ENCODE peak calls at places on chromosome 14, in seven cellular contexts. C, Q, M, O, X, I and A are unnamed samples.

GRCh38 chr14:70873627-70874026 is 33.6 kb upstream of the PCNX1 start:
- DNase-seq in C (no peak), Q (no peak), M (no peak), O (no peak), X (no peak), I (no peak), A (no peak)

GRCh38 chr14:55832974-55833373 is 253.0 kb downstream of the KTN1 start:
- DNase-seq in C (no peak), Q (no peak), M (no peak), O (no peak), X (no peak), I (no peak), A (no peak)

GRCh38 chr14:75628816-75629215 is 31.9 kb downstream of the ERG28 start:
- DNase-seq in C (no peak), Q (no peak), M (no peak), O (no peak), X (no peak), I (no peak), A (no peak)

GRCh38 chr14:90705052-90705392 is 111.2 kb downstream of the TTC7B start:
- DNase-seq in C (no peak), Q (no peak), M (no peak), O (no peak), X (no peak), I (no peak), A (no peak)

GRCh38 chr14:88667555-88668273 is 104.9 kb downstream of the ZC3H14 start:
- DNase-seq in C (peak), Q (peak), M (peak), O (no peak), X (peak), I (no peak), A (peak)

GRCh38 chr14:31206536-31207286 is 882 bp downstream of the HECTD1 start:
- DNase-seq in C (peak), Q (peak), M (peak), O (peak), X (peak), I (peak), A (peak)

GRCh38 chr14:91482278-91483023 is 27.7 kb downstream of the PPP4R3A start:
- DNase-seq in C (no peak), Q (peak), M (no peak), O (no peak), X (peak), I (no peak), A (no peak)

GRCh38 chr14:58950555-58950954 is 237.9 kb upstream of the DAAM1 start:
- DNase-seq in C (no peak), Q (no peak), M (no peak), O (no peak), X (no peak), I (no peak), A (no peak)

GRCh38 chr14:100576091-100577085 is 10.8 kb downstream of the BEGAIN start:
- DNase-seq in C (no peak), Q (no peak), M (no peak), O (no peak), X (no peak), I (no peak), A (no peak)

GRCh38 chr14:90815817-90816662 is at the start of gene TTC7B:
- DNase-seq in C (peak), Q (peak), M (peak), O (peak), X (peak), I (peak), A (peak)

GRCh38 chr14:85156319-85156718 is 373.6 kb upstream of the FLRT2 start:
- DNase-seq in C (no peak), Q (no peak), M (no peak), O (no peak), X (no peak), I (no peak), A (no peak)

GRCh38 chr14:63266106-63266505 is 52.6 kb downstream of the GPHB5 start:
- DNase-seq in C (no peak), Q (no peak), M (no peak), O (no peak), X (peak), I (no peak), A (no peak)

GRCh38 chr14:19878029-19878642 is 3.2 kb downstream of the OR4K2 start:
- DNase-seq in C (peak), Q (no peak), M (peak), O (no peak), X (peak), I (no peak), A (peak)

GRCh38 chr14:54659365-54659764 is 92.4 kb downstream of the SAMD4A start:
- DNase-seq in C (no peak), Q (no peak), M (no peak), O (no peak), X (no peak), I (no peak), A (no peak)

GRCh38 chr14:71472281-71472960 is 459.8 kb upstream of the RGS6 start:
- DNase-seq in C (no peak), Q (peak), M (peak), O (no peak), X (peak), I (no peak), A (peak)

GRCh38 chr14:101361451-101362433 is 199.6 kb upstream of the DIO3 start:
- DNase-seq in C (no peak), Q (no peak), M (no peak), O (peak), X (no peak), I (no peak), A (no peak)

DNA sequence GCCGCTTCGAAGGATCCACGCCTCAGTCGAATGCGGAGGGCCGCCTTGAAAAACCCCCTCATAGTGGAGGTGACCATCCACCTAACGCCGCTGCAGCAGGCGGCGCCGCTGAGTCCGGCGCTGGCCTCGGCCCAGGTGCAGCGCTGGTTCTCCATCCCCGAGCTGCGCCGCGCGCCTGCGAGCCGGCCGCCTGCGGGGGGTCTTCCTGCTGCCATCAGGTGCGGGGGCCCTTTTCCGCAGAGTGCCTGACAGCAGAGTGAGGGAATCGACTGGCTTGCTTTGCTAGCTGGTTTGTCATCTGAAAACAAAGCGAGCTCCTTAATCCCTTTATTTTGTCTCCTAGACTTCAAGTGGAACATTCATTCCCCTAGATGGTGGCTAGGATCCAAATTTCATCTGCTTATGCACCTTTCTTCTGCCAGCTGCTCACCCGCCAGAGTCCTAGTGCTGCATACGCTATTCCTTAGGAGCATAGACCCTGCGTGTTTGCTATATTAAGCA is 10.4 kb upstream of the DNAL1 start:
- DNase-seq in C (peak), Q (no peak), M (no peak), O (peak), X (no peak), I (peak), A (peak)
- TF ChIP-seq CTCF in C (no peak), Q (no peak), M (no peak), O (peak), X (peak), I (no peak), A (peak)

GRCh38 chr14:37172936-37173613 is 669 bp upstream of the SLC25A21 start:
- DNase-seq in C (no peak), Q (no peak), M (no peak), O (no peak), X (no peak), I (no peak), A (no peak)

GRCh38 chr14:37171678-37172023 is 755 bp downstream of the SLC25A21 start:
- DNase-seq in C (no peak), Q (no peak), M (no peak), O (no peak), X (no peak), I (no peak), A (no peak)

GRCh38 chr14:37170993-37171392 is 1.4 kb downstream of the SLC25A21 start:
- DNase-seq in C (no peak), Q (no peak), M (no peak), O (no peak), X (no peak), I (no peak), A (no peak)

GRCh38 chr14:37170237-37170636 is 2.2 kb downstream of the SLC25A21 start:
- DNase-seq in C (no peak), Q (no peak), M (no peak), O (no peak), X (no peak), I (no peak), A (no peak)

GRCh38 chr14:37172024-37172869 is at the start of gene SLC25A21:
- DNase-seq in C (no peak), Q (peak), M (no peak), O (peak), X (peak), I (peak), A (no peak)
- TF ChIP-seq CTCF in C (no peak), Q (peak), M (no peak), O (peak), X (peak), I (no peak), A (no peak)

DNA sequence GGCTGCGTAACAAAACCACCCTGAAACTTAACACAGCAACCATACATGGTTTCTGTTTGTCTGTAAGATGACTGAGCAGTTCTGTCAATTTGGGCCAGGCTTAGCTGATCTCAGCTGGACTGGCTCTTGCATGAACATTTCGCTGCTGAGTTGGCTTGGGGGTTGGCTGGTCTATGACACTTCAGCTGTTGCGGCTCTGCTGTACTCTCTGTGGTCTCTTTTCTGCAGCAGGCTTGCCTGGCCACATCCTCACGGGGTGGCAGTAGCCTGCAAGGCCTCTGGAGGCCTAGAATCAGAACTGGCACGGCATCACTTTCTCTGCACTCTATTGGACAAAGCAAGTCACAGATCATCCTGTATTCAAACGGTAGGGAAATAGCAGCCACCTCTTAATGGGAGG is 216.2 kb downstream of the BCL11B start:
- DNase-seq in C (no peak), Q (no peak), M (no peak), O (no peak), X (no peak), I (no peak), A (no peak)
- TF ChIP-seq CTCF in C (no peak), Q (no peak), M (no peak), O (no peak), X (no peak), I (no peak), A (no peak)

DNA sequence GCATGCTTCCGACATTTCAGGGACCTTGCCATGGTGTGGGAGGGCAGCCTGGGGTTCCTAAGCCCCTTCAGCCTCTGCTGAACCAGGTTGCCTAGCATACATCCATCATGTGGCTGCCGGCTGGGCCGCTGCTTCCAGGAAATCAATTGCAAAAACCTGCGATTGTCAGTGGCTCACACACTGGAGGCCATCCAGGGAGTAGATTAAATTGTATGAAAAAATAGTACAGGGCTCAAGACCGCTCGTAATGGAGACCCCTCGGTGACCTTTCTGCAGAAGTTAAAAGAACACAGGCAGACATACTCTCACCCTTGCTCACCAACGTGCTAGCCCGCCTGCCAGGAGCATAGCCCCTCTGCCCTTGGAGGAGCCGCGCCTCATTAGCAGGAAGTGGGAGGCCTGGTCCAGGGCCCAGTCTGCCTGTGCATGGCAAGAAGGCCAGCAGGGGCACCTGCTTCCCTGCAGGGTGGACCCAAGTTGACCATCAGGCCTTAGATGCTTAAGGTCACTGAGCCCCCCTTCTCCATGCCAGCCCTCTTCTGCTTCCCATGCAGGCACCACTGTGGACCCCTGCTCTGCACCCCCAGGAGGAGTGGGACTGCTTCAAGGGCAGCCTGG is 31.4 kb upstream of the CIPC start:
- DNase-seq in C (no peak), Q (no peak), M (no peak), O (no peak), X (peak), I (no peak), A (no peak)
- TF ChIP-seq CTCF in C (no peak), Q (no peak), M (no peak), O (no peak), X (no peak), I (no peak), A (no peak)

GRCh38 chr14:68655961-68656360 is 136.9 kb downstream of the ZFP36L1 start:
- DNase-seq in C (peak), Q (no peak), M (no peak), O (no peak), X (no peak), I (no peak), A (no peak)
- TF ChIP-seq CTCF in C (no peak), Q (peak), M (no peak), O (peak), X (peak), I (no peak), A (peak)

GRCh38 chr14:60184597-60185555 is 19.7 kb upstream of the DHRS7 start:
- DNase-seq in C (peak), Q (no peak), M (no peak), O (no peak), X (no peak), I (no peak), A (no peak)
- TF ChIP-seq CTCF in C (no peak), Q (no peak), M (no peak), O (no peak), X (no peak), I (peak), A (no peak)

GRCh38 chr14:95756751-95757150 is 42.8 kb upstream of the TCL1A start:
- DNase-seq in C (no peak), Q (no peak), M (no peak), O (no peak), X (no peak), I (no peak), A (no peak)
- TF ChIP-seq CTCF in C (no peak), Q (no peak), M (no peak), O (no peak), X (no peak), I (no peak), A (no peak)

DNA sequence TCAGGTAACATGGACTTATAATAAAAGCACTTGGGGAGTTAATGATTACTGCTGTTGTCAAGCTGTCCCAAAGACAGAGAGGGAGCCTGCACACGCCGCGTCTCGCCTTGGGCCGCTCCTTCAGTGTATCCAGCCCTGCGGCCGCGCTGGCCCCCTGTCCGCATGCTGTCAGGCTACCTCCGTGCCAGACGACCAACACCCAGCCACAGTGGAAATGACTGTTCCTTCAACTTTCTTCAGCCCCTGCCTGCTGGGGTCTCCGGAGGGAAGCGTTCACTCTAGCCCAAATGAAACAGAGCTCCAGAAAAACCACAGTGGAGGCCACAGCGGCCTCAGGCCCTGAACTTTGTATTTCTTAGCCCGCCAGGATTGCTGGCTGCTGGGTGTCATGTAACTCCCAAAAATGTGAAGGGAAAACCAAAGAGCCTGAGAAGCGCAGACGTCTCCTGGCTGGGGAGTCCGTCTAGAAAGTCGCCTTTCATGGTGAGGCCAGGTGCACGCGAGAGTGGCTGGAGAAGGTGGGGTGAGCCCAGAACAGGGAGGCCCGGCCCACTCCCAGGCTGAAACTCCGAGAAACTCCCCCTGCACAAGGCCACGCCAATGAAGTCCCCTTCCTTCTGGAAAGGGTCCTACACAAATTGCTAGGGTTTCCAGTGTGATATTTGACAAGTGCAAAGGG is 189.0 kb downstream of the ZFP36L1 start:
- DNase-seq in C (no peak), Q (no peak), M (no peak), O (no peak), X (no peak), I (no peak), A (no peak)
- TF ChIP-seq CTCF in C (no peak), Q (no peak), M (no peak), O (no peak), X (no peak), I (no peak), A (no peak)

GRCh38 chr14:105483300-105484068 is 3.2 kb upstream of the CRIP1 start:
- DNase-seq in C (no peak), Q (no peak), M (no peak), O (peak), X (no peak), I (no peak), A (no peak)

GRCh38 chr14:105480165-105480564 is 5.5 kb downstream of the CRIP2 start:
- DNase-seq in C (no peak), Q (no peak), M (no peak), O (no peak), X (no peak), I (no peak), A (no peak)

GRCh38 chr14:105480807-105481801 is 5.6 kb upstream of the CRIP1 start:
- DNase-seq in C (peak), Q (peak), M (peak), O (peak), X (peak), I (peak), A (peak)

GRCh38 chr14:105482486-105483110 is 4.1 kb upstream of the CRIP1 start:
- DNase-seq in C (no peak), Q (no peak), M (no peak), O (no peak), X (no peak), I (no peak), A (no peak)

GRCh38 chr14:105481886-105482454 is 4.7 kb upstream of the CRIP1 start:
- DNase-seq in C (peak), Q (peak), M (peak), O (peak), X (peak), I (peak), A (peak)
- TF ChIP-seq CTCF in C (no peak), Q (peak), M (no peak), O (no peak), X (no peak), I (no peak), A (peak)